ENCODE peak calls at places on chromosomes 6 and 20, in nine cellular contexts. H is T-helper 2 cell; S is activated T-cell treated with anti-CD3 and anti-CD28 coated beads, Interleukin-2, amount 50 U/mL, for 4 hours; Z is kidney tubule cell; F is upper lobe of left lung; D is RCC 7860; N is NCI-H748 treated with DMSO at 0.1 percent for 48 hours; R is PC-3; P is NCI-H1417 treated with DMSO at 0.1 percent for 48 hours. U is an unnamed sample.

GRCh38 chr20:17809714-17810631 is 110.2 kb downstream of the BANF2 start:
- DNase-seq in H (no peak), P (no peak), F (peak), N (no peak), R (peak), Z (peak), D (no peak), S (no peak), U (no peak)

GRCh38 chr6:165760126-165760802 is 97.2 kb upstream of the PDE10A start:
- DNase-seq in P (no peak), R (no peak), Z (no peak), S (no peak), D (no peak), F (no peak), N (no peak), H (no peak), U (no peak)

GRCh38 chr6:84707161-84707560 is 57.2 kb downstream of the TBX18 start:
- DNase-seq in S (no peak), H (no peak), N (no peak), R (no peak), D (no peak), F (no peak), P (no peak), Z (no peak), U (no peak)

GRCh38 chr6:77324851-77325250 is 138.4 kb downstream of the HTR1B start:
- DNase-seq in Z (no peak), P (no peak), H (no peak), N (no peak), D (no peak), F (no peak), R (no peak), S (no peak), U (no peak)

GRCh38 chr6:139820191-139820590 is 445.7 kb upstream of the CITED2 start:
- DNase-seq in P (no peak), S (no peak), N (no peak), F (no peak), R (peak), Z (peak), H (no peak), D (peak), U (no peak)

GRCh38 chr20:34541264-34541901 is 17.1 kb upstream of the MAP1LC3A start:
- DNase-seq in F (no peak), D (no peak), N (no peak), H (peak), R (no peak), S (no peak), Z (no peak), P (no peak), U (no peak)

GRCh38 chr6:128438311-128438916 is 82.0 kb downstream of the PTPRK start:
- DNase-seq in R (no peak), P (no peak), Z (no peak), S (no peak), N (no peak), D (no peak), H (no peak), F (no peak), U (no peak)

GRCh38 chr6:7669742-7670141 is 56.2 kb upstream of the BMP6 start:
- DNase-seq in N (no peak), R (peak), D (no peak), S (no peak), P (no peak), Z (no peak), F (no peak), H (no peak), U (no peak)

GRCh38 chr6:20706293-20707165 is 172.3 kb downstream of the CDKAL1 start:
- DNase-seq in Z (peak), S (no peak), H (no peak), F (no peak), D (peak), N (peak), P (peak), R (no peak), U (no peak)

GRCh38 chr6:154683756-154684523 is 49.3 kb upstream of the SCAF8 start:
- DNase-seq in D (no peak), H (no peak), R (peak), P (no peak), Z (peak), S (no peak), F (no peak), N (peak), U (no peak)

GRCh38 chr6:13453771-13454251 is 33.6 kb downstream of the GFOD1 start:
- DNase-seq in H (peak), D (peak), F (no peak), Z (peak), S (peak), P (no peak), R (peak), N (no peak), U (no peak)

GRCh38 chr20:33211817-33212424 is 5.2 kb upstream of the BPIFA3 start:
- DNase-seq in F (no peak), H (no peak), D (peak), N (peak), R (peak), P (no peak), Z (peak), S (no peak), U (no peak)

GRCh38 chr6:25004357-25004756 is 68.6 kb upstream of the RIPOR2 start:
- DNase-seq in Z (no peak), P (no peak), N (no peak), F (no peak), S (no peak), H (no peak), D (no peak), R (no peak), U (no peak)

GRCh38 chr6:42294759-42295158 is 77.1 kb upstream of the MRPS10 start:
- DNase-seq in Z (peak), D (peak), F (no peak), H (no peak), P (no peak), S (no peak), N (no peak), R (peak), U (no peak)

GRCh38 chr20:31838646-31839292 is 6.6 kb downstream of the FOXS1 start:
- DNase-seq in P (no peak), F (no peak), Z (peak), S (no peak), D (peak), N (no peak), H (no peak), R (no peak), U (no peak)

GRCh38 chr6:70281923-70282902 is 20.7 kb downstream of the COL9A1 start:
- DNase-seq in S (no peak), Z (no peak), D (no peak), R (no peak), H (no peak), P (no peak), N (no peak), F (peak), U (no peak)

GRCh38 chr6:17130786-17131185 is 28.9 kb downstream of the STMND1 start:
- DNase-seq in P (no peak), Z (no peak), F (no peak), H (no peak), S (no peak), R (no peak), D (no peak), N (no peak), U (no peak)

GRCh38 chr6:159094444-159095252 is 49.9 kb upstream of the TAGAP start:
- DNase-seq in D (no peak), P (no peak), H (no peak), Z (no peak), F (peak), N (no peak), R (no peak), S (peak), U (peak)

GRCh38 chr20:51327251-51327841 is 215.2 kb downstream of the NFATC2 start:
- DNase-seq in D (peak), H (no peak), N (no peak), F (peak), R (peak), S (no peak), Z (no peak), P (no peak), U (no peak)

GRCh38 chr6:157597461-157598312 is 216.7 kb downstream of the ZDHHC14 start:
- DNase-seq in P (no peak), N (no peak), Z (peak), D (no peak), H (peak), S (peak), R (peak), F (peak), U (no peak)

GRCh38 chr6:38933426-38933825 is 115.2 kb upstream of the GLP1R start:
- DNase-seq in Z (peak), N (no peak), R (peak), F (no peak), H (no peak), D (no peak), S (no peak), P (no peak), U (no peak)

GRCh38 chr20:34922654-34923381 is 32.8 kb downstream of the GSS start:
- DNase-seq in D (no peak), F (no peak), S (no peak), Z (peak), N (no peak), R (peak), H (no peak), P (no peak), U (no peak)

GRCh38 chr6:5164092-5164491 is 79.0 kb downstream of the PPP1R3G start:
- DNase-seq in F (no peak), N (no peak), P (no peak), R (no peak), H (no peak), D (no peak), Z (no peak), S (no peak), U (no peak)

GRCh38 chr6:40845588-40845987 is 193.4 kb downstream of the UNC5CL start:
- DNase-seq in F (no peak), P (no peak), H (no peak), N (peak), Z (peak), S (no peak), D (peak), R (peak), U (no peak)

GRCh38 chr20:50395258-50395729 is 114.9 kb upstream of the PTPN1 start:
- DNase-seq in S (no peak), H (no peak), R (peak), D (peak), Z (peak), P (no peak), N (no peak), F (peak), U (no peak)

GRCh38 chr20:10655723-10656122 is 18.1 kb downstream of the JAG1 start:
- DNase-seq in Z (no peak), S (no peak), F (no peak), H (no peak), P (no peak), N (no peak), R (no peak), D (no peak), U (no peak)

GRCh38 chr6:49326337-49326736 is 136.7 kb downstream of the MMUT start:
- DNase-seq in N (no peak), P (no peak), R (peak), S (no peak), H (no peak), D (peak), Z (peak), F (no peak), U (no peak)

GRCh38 chr6:132887204-132887603 is 72.8 kb downstream of the RPS12 start:
- DNase-seq in P (no peak), S (no peak), N (no peak), F (no peak), R (no peak), D (no peak), H (no peak), Z (no peak), U (no peak)

GRCh38 chr20:34163316-34163715 is 51.3 kb upstream of the EIF2S2 start:
- DNase-seq in H (no peak), F (no peak), R (no peak), P (no peak), N (no peak), D (no peak), Z (no peak), S (no peak), U (no peak)

GRCh38 chr6:156618600-156619205 is 158.5 kb upstream of the ARID1B start:
- DNase-seq in P (no peak), R (no peak), H (no peak), N (no peak), Z (peak), D (no peak), F (no peak), S (no peak), U (no peak)

GRCh38 chr20:57250607-57251343 is 15.7 kb downstream of the BMP7 start:
- DNase-seq in H (no peak), Z (no peak), D (no peak), F (peak), S (no peak), R (no peak), N (no peak), P (no peak), U (no peak)

GRCh38 chr6:85677243-85677956 is 34.7 kb upstream of the SYNCRIP start:
- DNase-seq in S (no peak), F (no peak), P (no peak), N (peak), Z (peak), D (no peak), H (no peak), R (no peak), U (no peak)

GRCh38 chr6:168601101-168601500 is 160.1 kb downstream of the SMOC2 start:
- DNase-seq in D (no peak), R (no peak), F (peak), Z (no peak), S (no peak), H (no peak), P (no peak), N (no peak), U (no peak)

GRCh38 chr20:10611357-10611756 is 62.4 kb downstream of the JAG1 start:
- DNase-seq in Z (peak), F (no peak), P (no peak), D (no peak), S (no peak), N (peak), H (no peak), R (peak), U (no peak)

GRCh38 chr6:131293472-131293911 is 158.2 kb downstream of the AKAP7 start:
- DNase-seq in F (peak), R (no peak), D (no peak), N (no peak), H (no peak), S (no peak), Z (no peak), P (no peak), U (no peak)

GRCh38 chr6:90484903-90485302 is 102.0 kb downstream of the MAP3K7 start:
- DNase-seq in F (no peak), D (no peak), R (no peak), N (no peak), H (no peak), P (no peak), Z (no peak), S (no peak), U (no peak)

GRCh38 chr6:131136021-131136847 is 967 bp downstream of the AKAP7 start:
- DNase-seq in N (no peak), R (peak), F (no peak), D (no peak), H (no peak), Z (no peak), S (no peak), P (no peak), U (no peak)